ENCODE peak calls at places on chromosome 21, in seven cellular contexts. L is psoas muscle, H is cardiac muscle cell, W is fibroblast of the aortic adventitia, F is GM12865, J is body of pancreas, M is pancreas. O is an unnamed sample.

GRCh38 chr21:37435120-37435519 is 68.5 kb downstream of the DYRK1A start:
- DNase-seq in L (peak), H (peak), W (peak), F (no peak), J (peak), M (no peak), O (peak)

GRCh38 chr21:35543746-35544145 is 494.6 kb upstream of the RUNX1 start:
- DNase-seq in L (no peak), H (no peak), W (no peak), F (no peak), J (no peak), M (no peak), O (no peak)

GRCh38 chr21:36917487-36918158 is 48.8 kb downstream of the HLCS start:
- DNase-seq in L (no peak), H (peak), W (peak), F (peak), J (peak), M (no peak), O (no peak)

GRCh38 chr21:43283136-43283924 is 114.5 kb downstream of the CRYAA start:
- DNase-seq in L (peak), H (no peak), W (no peak), F (no peak), J (no peak), M (no peak), O (no peak)

GRCh38 chr21:28773036-28773435 is 219.6 kb downstream of the LTN1 start:
- DNase-seq in L (no peak), H (no peak), W (peak), F (no peak), J (no peak), M (no peak), O (no peak)

GRCh38 chr21:31260790-31261189 is 83.3 kb downstream of the TIAM1 start:
- DNase-seq in L (no peak), H (no peak), W (peak), F (no peak), J (no peak), M (no peak), O (no peak)

GRCh38 chr21:36732217-36732616 is 33.3 kb downstream of the SIM2 start:
- DNase-seq in L (no peak), H (no peak), W (no peak), F (no peak), J (no peak), M (no peak), O (no peak)

GRCh38 chr21:17805966-17806365 is 13.2 kb downstream of the C21orf91 start:
- DNase-seq in L (no peak), H (no peak), W (no peak), F (no peak), J (no peak), M (no peak), O (no peak)

GRCh38 chr21:25708467-25709065 is 26.1 kb downstream of the ATP5PF start:
- DNase-seq in L (no peak), H (peak), W (peak), F (peak), J (peak), M (no peak), O (peak)

GRCh38 chr21:37079211-37079824 is 6.3 kb downstream of the TTC3 start:
- DNase-seq in L (no peak), H (no peak), W (no peak), F (peak), J (no peak), M (no peak), O (no peak)

GRCh38 chr21:42653492-42654061 is at the start of gene PDE9A:
- DNase-seq in L (peak), H (peak), W (no peak), F (no peak), J (peak), M (peak), O (peak)

GRCh38 chr21:34754690-34755647 is 86.2 kb downstream of the CLIC6 start:
- DNase-seq in L (no peak), H (no peak), W (no peak), F (no peak), J (no peak), M (no peak), O (no peak)

GRCh38 chr21:35257413-35257812 is 208.3 kb upstream of the RUNX1 start:
- DNase-seq in L (peak), H (no peak), W (peak), F (no peak), J (peak), M (no peak), O (peak)

GRCh38 chr21:29257701-29258100 is 41.0 kb upstream of the BACH1 start:
- DNase-seq in L (no peak), H (no peak), W (no peak), F (no peak), J (no peak), M (no peak), O (no peak)

GRCh38 chr21:26708223-26708800 is 135.2 kb upstream of the CYYR1 start:
- DNase-seq in L (no peak), H (no peak), W (no peak), F (no peak), J (no peak), M (no peak), O (no peak)

GRCh38 chr21:41219498-41220207 is 51.7 kb downstream of the BACE2 start:
- DNase-seq in L (no peak), H (no peak), W (no peak), F (no peak), J (no peak), M (no peak), O (no peak)

GRCh38 chr21:31780944-31781343 is 49.0 kb upstream of the SCAF4 start:
- DNase-seq in L (no peak), H (no peak), W (no peak), F (peak), J (no peak), M (no peak), O (no peak)

GRCh38 chr21:28207776-28208175 is 784.9 kb downstream of the LTN1 start:
- DNase-seq in L (no peak), H (no peak), W (peak), F (no peak), J (no peak), M (no peak), O (no peak)

GRCh38 chr21:26179501-26179900 is 8.9 kb upstream of the APP start:
- DNase-seq in L (no peak), H (no peak), W (no peak), F (no peak), J (no peak), M (no peak), O (no peak)

GRCh38 chr21:35641271-35642016 is 418.9 kb downstream of the SETD4 start:
- DNase-seq in L (no peak), H (no peak), W (peak), F (no peak), J (no peak), M (no peak), O (no peak)

GRCh38 chr21:16891821-16892220 is 621.0 kb upstream of the CXADR start:
- DNase-seq in L (no peak), H (no peak), W (peak), F (no peak), J (no peak), M (no peak), O (peak)

GRCh38 chr21:41630249-41630648 is 122.3 kb upstream of the TMPRSS2 start:
- DNase-seq in L (no peak), H (no peak), W (peak), F (no peak), J (no peak), M (no peak), O (no peak)

GRCh38 chr21:28393279-28393678 is 599.4 kb downstream of the LTN1 start:
- DNase-seq in L (no peak), H (no peak), W (no peak), F (peak), J (peak), M (peak), O (peak)

GRCh38 chr21:41957991-41958766 is 4.4 kb upstream of the C2CD2 start:
- DNase-seq in L (peak), H (peak), W (peak), F (no peak), J (peak), M (no peak), O (peak)

GRCh38 chr21:21045538-21045937 is 47.3 kb downstream of the NCAM2 start:
- DNase-seq in L (no peak), H (no peak), W (peak), F (no peak), J (no peak), M (no peak), O (no peak)

GRCh38 chr21:25313891-25314646 is 293.2 kb downstream of the MRPL39 start:
- DNase-seq in L (no peak), H (peak), W (peak), F (peak), J (no peak), M (no peak), O (no peak)

GRCh38 chr21:25790122-25790951 is 55.6 kb downstream of the GABPA start:
- DNase-seq in L (no peak), H (peak), W (peak), F (peak), J (no peak), M (no peak), O (no peak)

GRCh38 chr21:43921979-43922945 is 57.2 kb downstream of the AGPAT3 start:
- DNase-seq in L (peak), H (no peak), W (no peak), F (peak), J (no peak), M (peak), O (no peak)

GRCh38 chr21:22409571-22409970 is 1411.4 kb downstream of the NCAM2 start:
- DNase-seq in L (no peak), H (no peak), W (no peak), F (no peak), J (no peak), M (no peak), O (no peak)

GRCh38 chr21:31580866-31581276 is 78.6 kb upstream of the SOD1 start:
- DNase-seq in L (peak), H (peak), W (peak), F (peak), J (peak), M (peak), O (peak)

GRCh38 chr21:21997390-21998333 is 999.5 kb downstream of the NCAM2 start:
- DNase-seq in L (no peak), H (no peak), W (no peak), F (no peak), J (no peak), M (no peak), O (no peak)

GRCh38 chr21:25857308-25858099 is 122.7 kb downstream of the GABPA start:
- DNase-seq in L (no peak), H (no peak), W (peak), F (no peak), J (no peak), M (no peak), O (no peak)

GRCh38 chr21:35428927-35429326 is 379.8 kb upstream of the RUNX1 start:
- DNase-seq in L (no peak), H (no peak), W (peak), F (no peak), J (no peak), M (no peak), O (no peak)

GRCh38 chr21:17688912-17689874 is 76.5 kb upstream of the BTG3 start:
- DNase-seq in L (no peak), H (no peak), W (peak), F (peak), J (peak), M (no peak), O (peak)

GRCh38 chr21:23960769-23961168 is 1646.5 kb downstream of the MRPL39 start:
- DNase-seq in L (no peak), H (no peak), W (no peak), F (no peak), J (no peak), M (no peak), O (no peak)

GRCh38 chr21:40553781-40554180 is 293.2 kb downstream of the DSCAM start:
- DNase-seq in L (no peak), H (no peak), W (no peak), F (no peak), J (no peak), M (no peak), O (no peak)

GRCh38 chr21:35075546-35075945 is 26.4 kb upstream of the RUNX1 start:
- DNase-seq in L (no peak), H (no peak), W (peak), F (no peak), J (no peak), M (no peak), O (no peak)

GRCh38 chr21:35730325-35730724 is 330.0 kb downstream of the SETD4 start:
- DNase-seq in L (no peak), H (no peak), W (no peak), F (no peak), J (no peak), M (no peak), O (no peak)

GRCh38 chr21:46402421-46402820 is 56.3 kb upstream of the DIP2A start:
- DNase-seq in L (peak), H (no peak), W (no peak), F (no peak), J (no peak), M (no peak), O (no peak)
- TF ChIP-seq CTCF in L (no peak), H (no peak), W (no peak), F (no peak), J (no peak), M (no peak), O (no peak)

DNA sequence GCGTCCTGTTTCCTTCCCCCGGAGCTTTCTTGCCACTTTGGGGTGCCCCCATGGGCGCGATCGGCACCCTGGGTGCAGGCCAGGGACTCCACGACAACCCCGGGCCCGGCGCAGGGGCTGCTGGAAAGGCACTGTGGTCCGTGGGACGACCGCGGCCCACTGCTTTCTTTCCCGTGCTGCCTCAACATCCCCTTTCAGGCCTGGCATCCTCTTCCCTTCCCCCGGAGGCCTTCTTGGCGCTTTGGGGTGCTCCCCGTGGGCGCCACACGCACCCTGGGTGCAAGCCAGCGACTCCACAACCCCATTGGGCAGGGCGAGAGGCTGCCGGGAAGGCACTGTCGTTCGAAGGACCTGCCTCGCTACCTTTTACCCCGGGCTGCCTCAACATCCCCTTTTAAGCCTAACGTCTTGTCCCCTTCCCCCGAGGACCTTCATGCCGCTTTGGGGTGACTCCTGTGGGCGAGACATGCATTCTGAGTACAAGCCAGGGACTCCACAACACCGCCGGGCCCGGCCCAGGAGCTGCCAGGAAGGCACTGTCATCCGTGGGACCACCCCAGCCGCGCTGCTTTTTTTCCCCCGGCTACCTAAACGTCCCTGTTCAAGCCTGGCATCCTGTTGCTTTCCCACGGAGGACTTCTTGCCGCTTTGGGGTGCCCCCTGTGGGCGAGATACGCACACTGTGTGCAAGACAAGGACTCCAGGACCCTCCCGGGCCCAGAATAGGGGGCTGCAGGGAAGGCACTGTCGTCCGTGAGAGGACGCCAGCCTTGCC is 137.8 kb downstream of the LIPI start:
- DNase-seq in L (no peak), H (no peak), W (no peak), F (no peak), J (no peak), M (peak), O (no peak)
- H3K4me3 ChIP-seq in L (no peak), H (no peak), W (no peak), F (no peak), J (no peak), M (no peak), O (no peak)

DNA sequence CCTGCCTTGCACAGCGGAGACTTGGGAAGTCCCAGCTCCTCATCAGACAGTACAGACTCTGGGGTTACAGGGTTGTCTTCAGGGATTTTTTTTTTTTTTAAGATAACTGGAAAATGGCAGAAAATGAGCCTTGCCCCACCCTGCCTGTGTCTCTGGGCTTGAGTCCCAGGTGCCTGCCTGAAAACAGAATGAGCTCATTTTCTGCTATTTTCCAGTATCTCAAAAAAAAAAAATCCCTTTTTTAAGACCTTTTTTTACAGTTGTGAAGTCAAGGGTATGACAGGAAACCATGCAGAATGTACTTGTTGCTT is 10.1 kb downstream of the SLX9 start:
- DNase-seq in L (no peak), H (no peak), W (no peak), F (no peak), J (no peak), M (no peak), O (no peak)
- TF ChIP-seq CTCF in L (no peak), H (no peak), W (no peak), F (no peak), J (no peak), M (no peak), O (no peak)

DNA sequence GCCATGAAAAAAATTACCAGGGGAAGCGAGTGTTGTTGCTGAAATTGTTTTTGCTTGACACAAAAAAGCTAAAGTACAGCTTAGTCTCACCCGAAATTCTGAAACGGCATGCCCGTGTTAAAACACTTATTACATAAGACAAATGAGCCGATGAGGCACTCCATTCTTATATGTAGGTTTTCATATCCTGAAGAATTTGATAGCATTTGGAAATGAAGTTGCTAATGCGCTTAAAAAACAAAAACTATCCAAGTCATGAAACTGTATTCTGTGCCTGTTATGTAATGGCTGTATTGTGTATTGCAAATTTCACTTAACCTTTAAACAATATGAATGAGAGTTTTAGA is 1.4 kb upstream of the NRIP1 start:
- DNase-seq in L (no peak), H (no peak), W (peak), F (peak), J (no peak), M (no peak), O (no peak)
- H3K4me3 ChIP-seq in L (peak), H (peak), W (peak), F (peak), J (peak), M (peak), O (peak)

DNA sequence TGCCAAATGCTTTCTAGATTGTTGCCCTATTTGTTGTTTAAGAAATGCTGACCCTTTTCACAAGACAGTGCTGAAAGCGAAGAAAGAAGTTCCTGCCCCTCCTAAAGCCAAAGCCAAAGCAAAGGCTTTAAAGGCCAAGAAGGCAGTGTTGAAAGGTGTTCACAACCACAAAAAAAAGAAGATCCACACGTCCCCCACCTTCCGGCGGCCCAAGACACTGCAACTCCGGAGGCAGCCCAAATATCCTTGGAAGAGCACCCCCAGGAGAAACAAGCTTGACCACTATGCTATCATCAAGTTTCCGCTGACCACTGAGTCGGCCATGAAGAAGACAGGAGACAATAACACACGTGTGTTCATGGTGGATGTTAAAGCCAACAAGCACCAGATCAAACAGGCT is 55.7 kb downstream of the PSMG1 start:
- DNase-seq in L (no peak), H (no peak), W (no peak), F (no peak), J (no peak), M (no peak), O (no peak)
- TF ChIP-seq CTCF in L (no peak), H (no peak), W (no peak), F (no peak), J (no peak), M (no peak), O (no peak)

GRCh38 chr21:45801129-45801735 is 157.7 kb downstream of the PCBP3 start:
- DNase-seq in L (no peak), H (no peak), W (no peak), F (no peak), J (no peak), M (peak), O (no peak)

GRCh38 chr21:45802956-45803612 is 159.6 kb downstream of the PCBP3 start:
- DNase-seq in L (no peak), H (no peak), W (no peak), F (no peak), J (no peak), M (no peak), O (no peak)

GRCh38 chr21:45800339-45801080 is 157.0 kb downstream of the PCBP3 start:
- DNase-seq in L (no peak), H (no peak), W (no peak), F (no peak), J (no peak), M (peak), O (no peak)

GRCh38 chr21:45802425-45802824 is 158.9 kb downstream of the PCBP3 start:
- DNase-seq in L (no peak), H (no peak), W (no peak), F (no peak), J (no peak), M (peak), O (no peak)

GRCh38 chr21:45801989-45802388 is 158.5 kb downstream of the PCBP3 start:
- DNase-seq in L (no peak), H (no peak), W (no peak), F (no peak), J (no peak), M (peak), O (no peak)
- H3K4me3 ChIP-seq in L (no peak), H (no peak), W (no peak), F (no peak), J (no peak), M (no peak), O (no peak)

GRCh38 chr21:32977216-32977615 is 48.5 kb upstream of the OLIG2 start:
- DNase-seq in L (no peak), H (no peak), W (no peak), F (no peak), J (no peak), M (no peak), O (no peak)
- TF ChIP-seq CTCF in L (no peak), H (no peak), W (no peak), F (no peak), J (no peak), M (no peak), O (no peak)

DNA sequence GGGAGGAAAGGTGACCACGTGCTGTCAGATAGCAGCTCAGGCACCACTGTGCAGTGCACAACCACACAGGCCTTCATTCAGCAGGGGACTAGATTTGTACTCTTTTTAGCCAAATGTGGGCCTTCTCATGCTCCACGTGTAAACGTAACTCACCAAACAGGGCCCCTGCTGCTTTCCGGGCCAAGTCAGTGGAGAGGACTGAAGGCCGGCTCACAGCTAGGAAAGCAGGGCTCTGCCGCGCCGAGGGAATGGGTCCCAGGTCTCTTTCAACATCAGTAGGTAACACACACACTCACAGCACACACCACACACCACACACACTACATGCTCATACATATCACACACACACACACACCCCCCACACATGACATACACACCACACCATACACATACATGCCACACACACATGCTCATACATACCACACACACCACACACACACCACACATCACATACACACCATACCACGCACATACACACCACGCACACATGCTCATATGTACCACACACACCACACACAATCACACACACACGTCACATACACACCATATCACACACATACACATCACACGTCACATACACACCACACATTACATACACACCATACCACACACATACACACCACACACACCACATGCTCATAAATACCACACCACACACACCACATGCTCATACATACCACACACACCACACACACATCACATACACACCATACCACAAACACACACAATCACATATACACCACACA is 124.0 kb upstream of the ERG start:
- DNase-seq in L (no peak), H (no peak), W (no peak), F (no peak), J (no peak), M (no peak), O (no peak)
- H3K4me3 ChIP-seq in L (no peak), H (no peak), W (no peak), F (no peak), J (no peak), M (no peak), O (no peak)

GRCh38 chr21:15495965-15496364 is 233.8 kb upstream of the USP25 start:
- DNase-seq in L (no peak), H (no peak), W (peak), F (no peak), J (no peak), M (no peak), O (no peak)
- TF ChIP-seq CTCF in L (no peak), H (no peak), W (peak), F (no peak), J (no peak), M (no peak), O (no peak)

O was measured in thyroid gland.